ENCODE peak calls at places on chromosomes 16 and 17, in six cellular contexts. N is hepatocyte, U is tibial nerve, H is cardiac muscle cell, P is upper lobe of right lung, J is fibroblast of lung. T is an unnamed sample.

GRCh38 chr16:15643453-15644305 is 725 bp upstream of the MARF1 start:
- DNase-seq in N (peak; percentile 77), P (no peak), J (peak; percentile 79), U (no peak), H (peak; percentile 73), T (peak; percentile 23)

GRCh38 chr17:82931696-82932060 is 91.9 kb upstream of the ZNF750 start:
- DNase-seq in P (peak; percentile 57), H (peak; percentile 89), J (peak; percentile 87), N (no peak), U (peak; percentile 74), T (peak; percentile 80)

GRCh38 chr17:80212109-80212508 is 8.0 kb downstream of the SGSH start:
- DNase-seq in N (no peak), U (no peak), P (no peak), J (no peak), H (no peak), T (no peak)

GRCh38 chr16:11053916-11054460 is 109.6 kb downstream of the CLEC16A start:
- DNase-seq in P (peak; percentile 29), J (no peak), N (no peak), U (no peak), H (no peak), T (no peak)

GRCh38 chr17:48723555-48724239 is 712 bp downstream of the PRAC2 start:
- DNase-seq in N (no peak), J (no peak), P (no peak), U (no peak), H (no peak), T (no peak)

GRCh38 chr17:46908352-46908751 is 14.6 kb upstream of the GOSR2 start:
- DNase-seq in U (no peak), H (no peak), P (no peak), N (no peak), J (no peak), T (no peak)

GRCh38 chr16:24854607-24855171 is 8.9 kb downstream of the SLC5A11 start:
- DNase-seq in N (no peak), P (no peak), H (no peak), J (no peak), U (no peak), T (no peak)

GRCh38 chr17:48051706-48052486 is 3.7 kb downstream of the NFE2L1 start:
- DNase-seq in U (peak; percentile 34), J (peak; percentile 85), P (no peak), N (peak; percentile 78), H (peak; percentile 99), T (peak; percentile 85)

GRCh38 chr17:7881655-7882054 is 6.9 kb upstream of the CHD3 start:
- DNase-seq in P (no peak), N (peak; percentile 32), H (peak; percentile 35), J (peak; percentile 6), U (no peak), T (no peak)

GRCh38 chr16:66968847-66969246 is 7.8 kb downstream of the CES3 start:
- DNase-seq in H (no peak), N (no peak), P (no peak), J (no peak), U (no peak), T (no peak)

GRCh38 chr16:75385507-75386152 is 47.7 kb downstream of the CFDP1 start:
- DNase-seq in J (peak; percentile 94), P (no peak), U (no peak), N (peak; percentile 84), H (peak; percentile 93), T (no peak)

GRCh38 chr17:12859520-12859919 is 70.2 kb downstream of the ARHGAP44 start:
- DNase-seq in J (no peak), P (no peak), U (no peak), N (no peak), H (no peak), T (no peak)

GRCh38 chr17:17510456-17511292 is 14.5 kb upstream of the RASD1 start:
- DNase-seq in N (no peak), U (no peak), P (no peak), H (no peak), J (no peak), T (no peak)

GRCh38 chr17:2594657-2595085 is 1.2 kb downstream of the PAFAH1B1 start:
- DNase-seq in H (peak; percentile 11), P (no peak), U (no peak), J (no peak), N (no peak), T (no peak)

GRCh38 chr16:87778830-87779579 is 13.2 kb upstream of the KLHDC4 start:
- DNase-seq in H (peak; percentile 98), J (peak; percentile 97), P (peak; percentile 96), U (peak; percentile 80), N (peak; percentile 94), T (peak; percentile 73)

GRCh38 chr17:9324864-9325263 is 250.8 kb downstream of the STX8 start:
- DNase-seq in P (no peak), H (peak; percentile 30), J (peak; percentile 25), U (no peak), N (no peak), T (no peak)

GRCh38 chr16:73636196-73636595 is 588.3 kb upstream of the ZFHX3 start:
- DNase-seq in U (no peak), P (no peak), J (no peak), N (no peak), H (no peak), T (no peak)

GRCh38 chr16:8660841-8661301 is 13.5 kb upstream of the ABAT start:
- DNase-seq in H (peak; percentile 69), J (peak; percentile 53), P (peak; percentile 75), U (peak; percentile 38), N (peak; percentile 77), T (peak; percentile 32)

GRCh38 chr16:8863594-8864424 is 5.0 kb downstream of the CARHSP1 start:
- DNase-seq in N (peak; percentile 90), H (no peak), J (no peak), U (peak; percentile 51), P (no peak), T (peak; percentile 60)

GRCh38 chr17:82720204-82720603 is 3.7 kb downstream of the FN3KRP start:
- DNase-seq in N (no peak), H (no peak), J (no peak), P (no peak), U (no peak), T (no peak)

GRCh38 chr16:65745-66144 is 6.7 kb downstream of the RHBDF1 start:
- DNase-seq in N (peak; percentile 88), P (peak; percentile 92), H (peak; percentile 82), J (peak; percentile 71), U (peak; percentile 79), T (peak; percentile 88)

GRCh38 chr16:8571061-8571596 is 19.2 kb downstream of the TMEM114 start:
- DNase-seq in N (no peak), J (peak; percentile 25), P (no peak), H (peak; percentile 69), U (no peak), T (no peak)

GRCh38 chr17:37483311-37484039 is 6.2 kb upstream of the DUSP14 start:
- DNase-seq in J (peak; percentile 98), H (peak; percentile 86), P (no peak), U (no peak), N (peak; percentile 71), T (peak; percentile 54)

GRCh38 chr16:61500851-61501250 is 535.4 kb downstream of the CDH8 start:
- DNase-seq in H (no peak), U (no peak), N (no peak), P (no peak), J (no peak), T (no peak)

GRCh38 chr16:51392651-51393187 is 241.6 kb upstream of the SALL1 start:
- DNase-seq in U (peak; percentile 37), N (peak; percentile 11), J (peak; percentile 88), P (no peak), H (peak; percentile 75), T (no peak)

GRCh38 chr17:2050246-2050866 is 4.5 kb upstream of the HIC1 start:
- DNase-seq in N (peak; percentile 91), U (no peak), P (peak; percentile 87), H (peak; percentile 82), J (peak; percentile 79), T (peak; percentile 93)

GRCh38 chr16:1974157-1975070 is 2.6 kb downstream of the TBL3 start:
- DNase-seq in P (no peak), H (no peak), J (no peak), U (no peak), N (no peak), T (no peak)

GRCh38 chr17:13398853-13399252 is 202.9 kb downstream of the HS3ST3A1 start:
- DNase-seq in P (no peak), J (no peak), N (no peak), H (no peak), U (no peak), T (no peak)

GRCh38 chr17:72926171-72926570 is 166.3 kb downstream of the SLC39A11 start:
- DNase-seq in J (no peak), N (no peak), H (no peak), P (no peak), U (no peak), T (no peak)

GRCh38 chr16:78317871-78318270 is 218.4 kb downstream of the WWOX start:
- DNase-seq in J (no peak), U (no peak), N (no peak), P (no peak), H (no peak), T (no peak)

GRCh38 chr16:1351215-1351581 is 480 bp downstream of the TSR3 start:
- DNase-seq in N (no peak), U (no peak), J (no peak), H (no peak), P (no peak), T (no peak)

GRCh38 chr16:57260294-57260929 is 15.4 kb downstream of the ARL2BP start:
- DNase-seq in P (peak; percentile 53), J (peak; percentile 66), N (peak; percentile 65), U (no peak), H (peak; percentile 77), T (no peak)
- TF ChIP-seq CTCF in P (no peak), J (no peak), N (no peak), U (no peak), H (no peak), T (no peak)

GRCh38 chr17:28898261-28898955 is 875 bp upstream of the FLOT2 start:
- DNase-seq in J (no peak), N (no peak), H (no peak), P (peak; percentile 54), U (no peak), T (no peak)
- H3K4me3 ChIP-seq in J (peak overlapping the region; percentile 97), N (no peak overlapping the region), H (no peak overlapping the region), P (peak overlapping the region; percentile 89), U (peak overlapping the region; percentile 87), T (no peak overlapping the region)

GRCh38 chr17:45841883-45842525 is 2.7 kb upstream of the SPPL2C start:
- DNase-seq in H (no peak), U (no peak), N (no peak), P (no peak), J (peak; percentile 1), T (no peak)
- H3K4me1 ChIP-seq in H (no peaks in the 10 kb centered on the region), U (no peaks in the 10 kb centered on the region), N (no peaks in the 10 kb centered on the region), P (no peaks in the 10 kb centered on the region), J (no peaks in the 10 kb centered on the region), T (no peaks in the 10 kb centered on the region)

DNA sequence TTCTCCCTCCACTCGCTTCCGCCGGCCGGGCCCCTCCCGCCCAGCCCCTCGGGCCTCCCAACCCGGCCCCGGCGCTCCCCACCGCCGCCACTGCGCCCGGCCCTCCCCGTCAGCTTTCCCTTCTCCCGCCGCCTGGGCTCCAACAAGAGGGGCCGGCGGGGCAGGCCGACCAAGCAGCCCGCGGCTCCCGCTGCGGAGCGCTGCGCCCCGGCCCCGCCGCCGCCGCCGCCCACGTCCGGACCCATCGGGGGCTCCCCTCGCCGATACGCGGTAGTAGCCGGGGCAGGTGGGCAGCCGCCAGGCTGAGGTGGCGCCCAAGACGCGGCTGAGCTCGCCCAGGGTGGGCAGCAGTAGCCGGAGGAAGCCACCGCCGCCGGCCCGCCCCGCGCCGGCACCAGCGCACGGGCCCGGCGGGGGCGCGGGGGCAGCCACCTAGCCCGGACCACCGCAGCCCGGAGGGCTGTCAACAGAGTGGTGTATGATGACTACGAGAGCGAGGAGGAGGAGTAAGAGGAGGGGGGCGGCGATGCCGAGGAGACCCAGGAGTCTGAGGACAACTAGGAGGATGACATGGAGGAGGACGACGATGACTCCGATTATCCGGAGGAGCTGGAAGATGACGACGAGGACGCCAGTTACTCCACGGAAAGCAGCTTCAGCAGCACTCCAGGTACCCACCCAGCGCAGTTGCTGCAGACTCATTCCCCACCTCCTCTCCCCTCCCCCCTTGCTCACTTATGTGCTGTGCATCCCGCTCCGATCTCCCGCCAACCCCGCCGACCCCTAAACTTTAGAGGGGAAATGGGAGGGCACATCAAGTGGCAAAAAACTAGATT is 498 bp downstream of the LRRC37B start:
- DNase-seq in P (peak; percentile 60), H (peak; percentile 29), N (peak; percentile 59), U (no peak), J (peak; percentile 24), T (peak; percentile 26)
- TF ChIP-seq CTCF in P (no peak), H (no peak), N (no peak), U (no peak), J (no peak), T (no peak)